ENCODE peak calls at places on chromosomes 12 and 14, in seven cellular contexts. T is H1, K is H9, X is IMR-90, F is mesendoderm, O is trophoblast cell, N is mesenchymal stem cell. A is an unnamed sample.

GRCh38 chr12:95205685-95206084 is 11.6 kb downstream of the FGD6 start:
- DNase-seq in T (no peak), K (peak; percentile 61), X (peak; percentile 90), F (peak; percentile 84), O (peak; percentile 61), N (peak; percentile 88), A (peak; percentile 32)

GRCh38 chr12:120468271-120468845 is 1.2 kb downstream of the SRSF9 start:
- DNase-seq in T (peak; percentile 59), K (peak; percentile 55), X (peak; percentile 57), F (peak; percentile 63), O (peak; percentile 85), N (peak; percentile 78), A (peak; percentile 31)

GRCh38 chr12:80807640-80808288 is 91.1 kb downstream of the MYF5 start:
- DNase-seq in T (no peak), K (no peak), X (peak; percentile 18), F (no peak), O (no peak), N (no peak), A (no peak)

GRCh38 chr12:47698055-47698454 is 7.8 kb downstream of the RPAP3 start:
- DNase-seq in T (no peak), K (no peak), X (no peak), F (no peak), O (no peak), N (no peak), A (no peak)

GRCh38 chr12:16323638-16324037 is 23.8 kb upstream of the MGST1 start:
- DNase-seq in T (no peak), K (no peak), X (no peak), F (no peak), O (no peak), N (no peak), A (no peak)

GRCh38 chr14:76011959-76012802 is 26.6 kb downstream of the IFT43 start:
- DNase-seq in T (peak; percentile 47), K (peak; percentile 31), X (peak; percentile 87), F (no peak), O (no peak), N (peak; percentile 4), A (no peak)

GRCh38 chr14:21109377-21110260 is 8.8 kb downstream of the TMEM253 start:
- DNase-seq in T (no peak), K (no peak), X (no peak), F (peak; percentile 79), O (no peak), N (no peak), A (no peak)

GRCh38 chr12:89156324-89156723 is 196.0 kb downstream of the DUSP6 start:
- DNase-seq in T (no peak), K (no peak), X (no peak), F (no peak), O (no peak), N (no peak), A (no peak)

GRCh38 chr12:52603314-52603713 is 2.1 kb upstream of the KRT72 start:
- DNase-seq in T (peak; percentile 11), K (peak; percentile 6), X (no peak), F (peak; percentile 56), O (no peak), N (no peak), A (no peak)

GRCh38 chr12:48316491-48316890 is 34.2 kb downstream of the ZNF641 start:
- DNase-seq in T (no peak), K (no peak), X (no peak), F (no peak), O (no peak), N (no peak), A (no peak)

GRCh38 chr12:12722351-12723146 is 5.4 kb downstream of the CDKN1B start:
- DNase-seq in T (no peak), K (no peak), X (peak; percentile 53), F (no peak), O (no peak), N (peak; percentile 56), A (no peak)

GRCh38 chr12:75666980-75667359 is 155.6 kb upstream of the KRR1 start:
- DNase-seq in T (no peak), K (no peak), X (peak; percentile 92), F (no peak), O (no peak), N (peak; percentile 43), A (no peak)

GRCh38 chr12:107844312-107844921 is 69.9 kb downstream of the ASCL4 start:
- DNase-seq in T (peak; percentile 72), K (peak; percentile 80), X (no peak), F (peak; percentile 34), O (no peak), N (no peak), A (peak; percentile 33)

GRCh38 chr12:126093911-126094310 is 1028.7 kb downstream of the AACS start:
- DNase-seq in T (peak; percentile 56), K (peak; percentile 77), X (no peak), F (peak; percentile 87), O (no peak), N (no peak), A (peak; percentile 33)

GRCh38 chr12:102474438-102475064 is 5.8 kb downstream of the IGF1 start:
- DNase-seq in T (no peak), K (no peak), X (peak; percentile 62), F (peak; percentile 38), O (no peak), N (peak; percentile 4), A (no peak)

GRCh38 chr12:78187741-78188140 is 357.0 kb downstream of the NAV3 start:
- DNase-seq in T (no peak), K (no peak), X (no peak), F (peak; percentile 3), O (no peak), N (no peak), A (no peak)

GRCh38 chr14:92461891-92462290 is 51.7 kb upstream of the RIN3 start:
- DNase-seq in T (no peak), K (no peak), X (no peak), F (no peak), O (no peak), N (no peak), A (no peak)

GRCh38 chr12:105983622-105984325 is 155.0 kb downstream of the NUAK1 start:
- DNase-seq in T (no peak), K (no peak), X (peak; percentile 93), F (no peak), O (peak; percentile 90), N (peak; percentile 77), A (no peak)

GRCh38 chr14:85516239-85517112 is 13.5 kb upstream of the FLRT2 start:
- DNase-seq in T (no peak), K (no peak), X (peak; percentile 88), F (no peak), O (no peak), N (peak; percentile 50), A (no peak)

GRCh38 chr14:67583711-67584644 is 16.1 kb downstream of the PIGH start:
- DNase-seq in T (no peak), K (no peak), X (peak; percentile 52), F (peak; percentile 55), O (peak; percentile 35), N (peak; percentile 63), A (peak; percentile 47)

GRCh38 chr14:23173039-23173438 is 10.4 kb downstream of the SLC7A8 start:
- DNase-seq in T (no peak), K (no peak), X (no peak), F (no peak), O (no peak), N (no peak), A (no peak)
- H3K18ac ChIP-seq in T (no peak overlapping the region), K (no peak overlapping the region), X (no peak overlapping the region), F (no peak overlapping the region), O (no peak overlapping the region), N (no peak overlapping the region), A (no peak overlapping the region)

GRCh38 chr12:100329800-100330199 is 27.1 kb upstream of the SLC17A8 start:
- DNase-seq in T (no peak), K (no peak), X (no peak), F (no peak), O (no peak), N (no peak), A (no peak)
- H3K23ac ChIP-seq in T (no peak overlapping the region), K (no peak overlapping the region), X (no peak overlapping the region), F (no peak overlapping the region), O (no peak overlapping the region), N (no peak overlapping the region), A (no peak overlapping the region)

GRCh38 chr14:65204056-65204455 is 101.7 kb upstream of the MAX start:
- DNase-seq in T (no peak), K (no peak), X (no peak), F (no peak), O (no peak), N (no peak), A (no peak)

GRCh38 chr14:65203574-65203973 is 101.3 kb upstream of the MAX start:
- DNase-seq in T (no peak), K (no peak), X (no peak), F (no peak), O (no peak), N (no peak), A (no peak)

GRCh38 chr14:65198346-65198745 is 96.0 kb upstream of the MAX start:
- DNase-seq in T (no peak), K (no peak), X (no peak), F (no peak), O (no peak), N (no peak), A (no peak)

GRCh38 chr14:65195042-65195719 is 92.9 kb upstream of the MAX start:
- DNase-seq in T (no peak), K (no peak), X (no peak), F (no peak), O (no peak), N (no peak), A (no peak)

DNA sequence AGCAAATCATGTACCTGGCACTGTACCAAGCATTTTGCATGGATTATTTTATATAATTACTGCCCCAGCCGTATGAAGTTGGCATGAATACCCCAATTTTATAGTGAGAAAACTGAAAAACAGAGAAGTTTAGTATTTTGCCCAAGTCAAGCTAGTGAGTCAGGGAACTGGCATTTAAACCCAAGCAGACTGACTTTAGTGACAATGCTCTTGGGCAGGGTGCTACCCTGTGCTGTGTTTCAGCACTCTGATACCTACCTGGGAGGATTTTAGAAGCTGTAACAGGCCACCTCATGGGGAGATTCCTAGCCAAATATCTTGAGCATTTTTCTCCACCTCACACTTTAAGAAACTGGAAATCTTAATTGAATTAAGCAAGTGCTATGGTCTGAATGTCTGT is 98.1 kb upstream of the MAX start:
- DNase-seq in T (no peak), K (no peak), X (no peak), F (no peak), O (no peak), N (no peak), A (no peak)
- H3K18ac ChIP-seq in T (no peak overlapping the region), K (no peak overlapping the region), X (no peak overlapping the region), F (no peak overlapping the region), O (no peak overlapping the region), N (no peak overlapping the region), A (no peak overlapping the region)

GRCh38 chr12:27052176-27052575 is 29.8 kb downstream of the MED21 start:
- DNase-seq in T (no peak), K (no peak), X (no peak), F (no peak), O (no peak), N (no peak), A (no peak)
- H3K23ac ChIP-seq in T (no peak overlapping the region), K (no peak overlapping the region), X (no peak overlapping the region), F (no peak overlapping the region), O (no peak overlapping the region), N (no peak overlapping the region), A (no peak overlapping the region)

GRCh38 chr14:100556936-100557505 is 30.2 kb downstream of the BEGAIN start:
- DNase-seq in T (no peak), K (no peak), X (no peak), F (no peak), O (no peak), N (no peak), A (no peak)
- H3K18ac ChIP-seq in T (no peak overlapping the region), K (no peak overlapping the region), X (no peak overlapping the region), F (no peak overlapping the region), O (no peak overlapping the region), N (no peak overlapping the region), A (peak overlapping the region; percentile 59)